ENCODE peak calls at places on chromosomes 6 and 20, in seven cellular contexts. One of them, this sample, is unnamed.

GRCh38 chr6:14862845-14863244 is 383.0 kb upstream of the JARID2 start:
- DNase-seq in A549: no peak
- DNase-seq in CD4-positive, alpha-beta T cell: no peak
- DNase-seq in ovary: no peak
- DNase-seq in Daoy: no peak
- DNase-seq in skeletal muscle cell: no peak
- DNase-seq in HEK293T: no peak
- DNase-seq in this sample: no peak

GRCh38 chr6:33700391-33701050 is 11.0 kb downstream of the UQCC2 start:
- DNase-seq in A549: peak
- DNase-seq in CD4-positive, alpha-beta T cell: peak
- DNase-seq in ovary: peak
- DNase-seq in Daoy: peak
- DNase-seq in skeletal muscle cell: peak
- DNase-seq in HEK293T: peak
- DNase-seq in this sample: no peak

GRCh38 chr6:131900231-131900630 is 50.9 kb downstream of the CCN2 start:
- DNase-seq in A549: no peak
- DNase-seq in CD4-positive, alpha-beta T cell: no peak
- DNase-seq in ovary: no peak
- DNase-seq in Daoy: no peak
- DNase-seq in skeletal muscle cell: no peak
- DNase-seq in HEK293T: no peak
- DNase-seq in this sample: no peak

GRCh38 chr20:46349742-46350056 is 41.4 kb upstream of the CDH22 start:
- DNase-seq in A549: no peak
- DNase-seq in CD4-positive, alpha-beta T cell: no peak
- DNase-seq in ovary: no peak
- DNase-seq in Daoy: no peak
- DNase-seq in skeletal muscle cell: no peak
- DNase-seq in HEK293T: no peak
- DNase-seq in this sample: no peak

GRCh38 chr6:158020272-158020711 is 38.6 kb downstream of the SYNJ2 start:
- DNase-seq in A549: no peak
- DNase-seq in CD4-positive, alpha-beta T cell: no peak
- DNase-seq in ovary: no peak
- DNase-seq in Daoy: no peak
- DNase-seq in skeletal muscle cell: no peak
- DNase-seq in HEK293T: no peak
- DNase-seq in this sample: no peak

GRCh38 chr20:60630609-60631008 is 621.5 kb upstream of the CDH4 start:
- DNase-seq in A549: no peak
- DNase-seq in CD4-positive, alpha-beta T cell: no peak
- DNase-seq in ovary: no peak
- DNase-seq in Daoy: peak
- DNase-seq in skeletal muscle cell: no peak
- DNase-seq in HEK293T: no peak
- DNase-seq in this sample: no peak

GRCh38 chr6:149032599-149033405 is 284.7 kb upstream of the TAB2 start:
- DNase-seq in A549: peak
- DNase-seq in CD4-positive, alpha-beta T cell: no peak
- DNase-seq in ovary: peak
- DNase-seq in Daoy: peak
- DNase-seq in skeletal muscle cell: peak
- DNase-seq in HEK293T: peak
- DNase-seq in this sample: no peak

GRCh38 chr20:62211216-62211615 is 8.9 kb downstream of the HRH3 start:
- DNase-seq in A549: no peak
- DNase-seq in CD4-positive, alpha-beta T cell: no peak
- DNase-seq in ovary: no peak
- DNase-seq in Daoy: no peak
- DNase-seq in skeletal muscle cell: no peak
- DNase-seq in HEK293T: no peak
- DNase-seq in this sample: no peak

GRCh38 chr6:57255451-57256181 is 33.5 kb upstream of the RAB23 start:
- DNase-seq in A549: no peak
- DNase-seq in CD4-positive, alpha-beta T cell: no peak
- DNase-seq in ovary: no peak
- DNase-seq in Daoy: no peak
- DNase-seq in skeletal muscle cell: no peak
- DNase-seq in HEK293T: no peak
- DNase-seq in this sample: no peak

GRCh38 chr20:32325706-32326506 is 32.2 kb upstream of the ASXL1 start:
- DNase-seq in A549: peak
- DNase-seq in CD4-positive, alpha-beta T cell: no peak
- DNase-seq in ovary: no peak
- DNase-seq in Daoy: peak
- DNase-seq in skeletal muscle cell: peak
- DNase-seq in HEK293T: no peak
- DNase-seq in this sample: no peak

GRCh38 chr20:9838378-9839295 is at the start of gene PAK5:
- DNase-seq in A549: peak
- DNase-seq in CD4-positive, alpha-beta T cell: no peak
- DNase-seq in ovary: no peak
- DNase-seq in Daoy: peak
- DNase-seq in skeletal muscle cell: no peak
- DNase-seq in HEK293T: peak
- DNase-seq in this sample: no peak

This sample was measured in left ventricle myocardium inferior.